ENCODE peak calls at places on chromosomes 2 and 18, in seven cellular contexts. Y, E, J, M, X, Q and I are unnamed samples.

GRCh38 chr18:23585007-23585871 is 1.1 kb downstream of the NPC1 start:
- DNase-seq in Y (no peak), Q (peak), E (peak), M (peak), X (peak), J (peak), I (no peak)

GRCh38 chr2:12330916-12331315 is 385.8 kb upstream of the TRIB2 start:
- DNase-seq in Q (peak), J (peak), Y (no peak), M (no peak), E (no peak), X (peak), I (no peak)

GRCh38 chr2:61277756-61278155 is 115.8 kb downstream of the C2orf74 start:
- DNase-seq in M (no peak), Y (no peak), J (no peak), X (no peak), Q (no peak), E (no peak), I (no peak)

GRCh38 chr2:233414273-233414654 is 60.0 kb downstream of the DGKD start:
- DNase-seq in M (no peak), E (no peak), J (peak), Y (no peak), X (peak), Q (peak), I (no peak)

GRCh38 chr2:205850611-205851010 is 168.3 kb downstream of the NRP2 start:
- DNase-seq in Q (no peak), Y (no peak), J (no peak), M (no peak), E (no peak), X (no peak), I (no peak)

GRCh38 chr2:231554748-231555545 is 24.7 kb upstream of the NMUR1 start:
- DNase-seq in J (peak), Y (peak), M (peak), X (peak), E (no peak), Q (no peak), I (no peak)

GRCh38 chr2:65955259-65955658 is 479.7 kb upstream of the MEIS1 start:
- DNase-seq in Q (no peak), Y (no peak), E (no peak), X (no peak), M (no peak), J (no peak), I (no peak)

GRCh38 chr2:122072666-122073065 is 317.2 kb downstream of the TSN start:
- DNase-seq in Y (no peak), X (peak), Q (peak), E (no peak), M (no peak), J (peak), I (no peak)

GRCh38 chr18:13112982-13113381 is 105.6 kb upstream of the LDLRAD4 start:
- DNase-seq in J (peak), M (no peak), E (peak), X (peak), Q (peak), Y (peak), I (no peak)

GRCh38 chr2:172836386-172837200 is 100.9 kb downstream of the RAPGEF4 start:
- DNase-seq in J (peak), E (no peak), Y (no peak), Q (peak), M (no peak), X (peak), I (no peak)

GRCh38 chr18:26574958-26575864 is 26.9 kb upstream of the KCTD1 start:
- DNase-seq in E (no peak), M (peak), Q (peak), X (peak), J (peak), Y (no peak), I (no peak)

GRCh38 chr2:126543081-126543480 is 112.9 kb upstream of the GYPC start:
- DNase-seq in M (no peak), J (peak), X (no peak), Y (no peak), Q (no peak), E (no peak), I (no peak)

GRCh38 chr2:159202568-159203071 is 83.9 kb downstream of the WDSUB1 start:
- DNase-seq in E (no peak), J (peak), Y (peak), M (peak), X (peak), Q (peak), I (no peak)

GRCh38 chr2:241774419-241775222 is 2.0 kb upstream of the GAL3ST2 start:
- DNase-seq in E (no peak), Q (peak), J (peak), M (peak), X (peak), Y (no peak), I (no peak)

GRCh38 chr2:111666160-111666559 is 217.8 kb downstream of the ANAPC1 start:
- DNase-seq in X (no peak), E (no peak), M (no peak), Q (no peak), J (no peak), Y (no peak), I (no peak)

GRCh38 chr2:108604196-108604595 is 69.9 kb downstream of the LIMS1 start:
- DNase-seq in X (no peak), J (peak), E (no peak), M (no peak), Q (no peak), Y (no peak), I (no peak)

GRCh38 chr2:163692611-163693482 is 43.0 kb downstream of the FIGN start:
- DNase-seq in Y (no peak), J (peak), M (no peak), X (no peak), E (no peak), Q (no peak), I (no peak)

GRCh38 chr2:69034845-69035244 is 21.9 kb downstream of the ANTXR1 start:
- DNase-seq in J (no peak), Y (no peak), E (no peak), X (no peak), Q (no peak), M (no peak), I (no peak)

GRCh38 chr2:8797682-8798081 is 39.7 kb downstream of the KIDINS220 start:
- DNase-seq in E (no peak), Y (no peak), Q (no peak), X (peak), J (peak), M (no peak), I (no peak)

GRCh38 chr2:241565413-241565812 is 6.9 kb downstream of the BOK start:
- DNase-seq in Q (no peak), E (no peak), Y (no peak), X (no peak), M (no peak), J (no peak), I (no peak)

GRCh38 chr2:221203846-221204245 is 368.3 kb downstream of the EPHA4 start:
- DNase-seq in M (no peak), Y (no peak), Q (no peak), X (no peak), J (no peak), E (no peak), I (no peak)

GRCh38 chr18:77250926-77251729 is 1.5 kb downstream of the GALR1 start:
- DNase-seq in E (no peak), M (no peak), Y (no peak), X (peak), J (peak), Q (no peak), I (no peak)

GRCh38 chr18:46155652-46156051 is 51.5 kb downstream of the HAUS1 start:
- DNase-seq in J (peak), X (peak), E (peak), Q (peak), M (no peak), Y (no peak), I (peak)
- H3K27ac ChIP-seq in J (peak), X (no peak), E (peak), Q (peak), M (no peak), Y (no peak), I (peak)

DNA sequence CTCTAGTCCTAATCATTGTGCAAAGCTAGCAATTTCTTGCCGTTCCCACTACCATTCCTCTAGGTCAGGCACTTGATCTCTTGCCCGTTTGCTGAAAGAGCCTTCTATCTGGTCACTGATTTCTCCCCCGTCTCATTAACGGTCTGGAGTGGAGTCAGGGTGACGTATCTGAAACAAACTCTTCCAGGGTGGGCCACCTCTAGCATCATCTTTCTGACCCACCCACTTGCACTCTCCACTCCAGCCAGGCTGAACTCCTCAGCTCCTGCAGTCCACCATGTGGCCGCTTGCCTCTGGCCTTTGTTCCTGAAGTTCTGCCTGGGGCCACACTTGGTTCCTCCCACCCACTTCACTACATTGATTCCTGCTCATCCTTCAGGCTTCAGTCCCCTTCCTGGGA is 13.3 kb downstream of the BCL2 start:
- DNase-seq in J (no peak), E (no peak), M (no peak), Q (no peak), Y (no peak), X (no peak), I (no peak)
- H3K27ac ChIP-seq in J (no peak), E (no peak), M (no peak), Q (no peak), Y (peak), X (no peak), I (no peak)

GRCh38 chr2:160493227-160494028 is at the start of gene RBMS1:
- DNase-seq in Q (peak), M (peak), X (peak), Y (peak), E (peak), J (peak), I (peak)

GRCh38 chr2:160490760-160491367 is 2.7 kb downstream of the RBMS1 start:
- DNase-seq in J (peak), E (no peak), X (no peak), Q (no peak), M (no peak), Y (no peak), I (no peak)

GRCh38 chr2:160492401-160493226 is 993 bp downstream of the RBMS1 start:
- DNase-seq in Q (peak), E (peak), J (peak), Y (peak), M (peak), X (peak), I (peak)

GRCh38 chr2:160494243-160494642 is 636 bp upstream of the RBMS1 start:
- DNase-seq in X (peak), Q (peak), J (peak), E (no peak), M (no peak), Y (no peak), I (no peak)

DNA sequence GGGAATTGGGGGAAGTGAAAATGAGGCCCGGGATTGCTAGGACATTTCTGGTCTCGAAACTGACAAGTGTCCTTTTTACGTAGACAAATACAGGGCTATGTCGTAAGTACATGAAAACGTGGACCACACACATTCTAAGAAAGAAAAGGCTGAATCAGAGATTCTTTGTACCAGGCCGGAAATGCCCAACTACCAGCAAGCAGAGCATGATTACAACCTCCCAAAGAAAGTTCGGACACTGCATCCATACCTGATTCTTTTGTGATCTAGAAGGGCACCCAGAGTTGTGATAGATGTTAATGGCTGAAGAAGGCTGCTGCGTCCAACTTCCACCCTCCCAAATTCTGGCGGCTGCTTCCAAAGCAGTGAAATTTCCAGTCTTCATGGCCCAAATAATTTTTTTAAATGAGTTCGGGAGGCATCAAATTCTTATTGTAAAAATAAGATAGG is 1.7 kb downstream of the RBMS1 start:
- DNase-seq in X (peak), E (no peak), J (peak), M (no peak), Y (no peak), Q (peak), I (no peak)
- H3K27ac ChIP-seq in X (peak), E (peak), J (peak), M (peak), Y (peak), Q (peak), I (peak)

DNA sequence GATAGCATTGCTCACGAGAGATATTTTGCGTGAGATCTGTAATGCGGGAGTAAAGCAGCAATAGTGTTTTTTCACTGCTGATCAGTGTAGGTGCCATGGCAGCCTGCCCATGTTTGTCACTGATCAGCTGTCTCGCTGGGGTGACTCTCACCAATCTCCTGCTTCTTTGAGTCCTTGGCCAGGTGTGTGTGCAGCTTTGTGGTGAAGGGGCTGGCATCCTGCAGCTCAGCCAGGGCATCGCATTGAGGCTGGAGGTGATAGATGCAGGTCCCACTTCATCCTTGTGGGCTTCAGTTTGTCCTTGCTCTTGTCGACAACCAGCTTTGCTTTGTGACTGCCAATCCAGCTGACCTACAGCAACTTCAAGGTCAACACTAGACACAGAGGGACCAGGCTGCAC is 258.3 kb upstream of the CXCR4 start:
- DNase-seq in M (no peak), X (no peak), Q (no peak), J (no peak), Y (no peak), E (peak), I (no peak)
- H3K27ac ChIP-seq in M (no peak), X (no peak), Q (no peak), J (no peak), Y (no peak), E (peak), I (no peak)

DNA sequence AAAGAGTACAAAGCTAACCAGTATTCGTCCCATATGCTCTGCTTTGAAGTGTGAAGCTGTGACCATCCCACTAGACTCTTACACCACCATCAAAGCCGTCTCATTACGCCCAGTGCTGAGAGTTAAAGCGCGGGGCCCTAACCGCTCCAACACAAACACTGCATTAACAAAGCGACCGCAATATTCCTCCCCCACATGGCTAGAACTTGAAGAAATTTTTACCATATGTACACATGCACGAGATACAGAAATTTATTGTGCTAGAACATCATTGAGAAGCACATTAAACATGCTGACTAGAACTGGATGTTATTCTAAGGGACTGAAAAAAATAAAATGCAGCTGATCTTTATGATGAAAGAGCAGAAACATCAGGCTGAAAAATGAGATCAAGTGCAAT is 20.5 kb downstream of the FTCDNL1 start:
- DNase-seq in M (no peak), Y (no peak), J (no peak), Q (no peak), E (no peak), X (no peak), I (no peak)
- H3K27ac ChIP-seq in M (no peak), Y (no peak), J (no peak), Q (no peak), E (no peak), X (no peak), I (no peak)

GRCh38 chr18:6428851-6429395 is 14.2 kb upstream of the L3MBTL4 start:
- DNase-seq in J (no peak), Y (no peak), Q (no peak), X (no peak), M (no peak), E (no peak), I (no peak)
- H3K27ac ChIP-seq in J (no peak), Y (no peak), Q (no peak), X (no peak), M (no peak), E (no peak), I (no peak)

GRCh38 chr2:162312853-162313252 is 5.6 kb downstream of the IFIH1 start:
- DNase-seq in J (no peak), Q (no peak), M (no peak), X (no peak), Y (no peak), E (no peak), I (no peak)

GRCh38 chr2:162316590-162316989 is 1.9 kb downstream of the IFIH1 start:
- DNase-seq in J (no peak), X (no peak), Q (no peak), Y (no peak), M (no peak), E (no peak), I (no peak)

GRCh38 chr2:162317058-162317742 is 1.3 kb downstream of the IFIH1 start:
- DNase-seq in X (no peak), Y (no peak), E (no peak), M (no peak), Q (no peak), J (no peak), I (no peak)

GRCh38 chr2:162317910-162318279 is 589 bp downstream of the IFIH1 start:
- DNase-seq in Y (peak), E (peak), Q (no peak), X (peak), J (peak), M (peak), I (peak)

DNA sequence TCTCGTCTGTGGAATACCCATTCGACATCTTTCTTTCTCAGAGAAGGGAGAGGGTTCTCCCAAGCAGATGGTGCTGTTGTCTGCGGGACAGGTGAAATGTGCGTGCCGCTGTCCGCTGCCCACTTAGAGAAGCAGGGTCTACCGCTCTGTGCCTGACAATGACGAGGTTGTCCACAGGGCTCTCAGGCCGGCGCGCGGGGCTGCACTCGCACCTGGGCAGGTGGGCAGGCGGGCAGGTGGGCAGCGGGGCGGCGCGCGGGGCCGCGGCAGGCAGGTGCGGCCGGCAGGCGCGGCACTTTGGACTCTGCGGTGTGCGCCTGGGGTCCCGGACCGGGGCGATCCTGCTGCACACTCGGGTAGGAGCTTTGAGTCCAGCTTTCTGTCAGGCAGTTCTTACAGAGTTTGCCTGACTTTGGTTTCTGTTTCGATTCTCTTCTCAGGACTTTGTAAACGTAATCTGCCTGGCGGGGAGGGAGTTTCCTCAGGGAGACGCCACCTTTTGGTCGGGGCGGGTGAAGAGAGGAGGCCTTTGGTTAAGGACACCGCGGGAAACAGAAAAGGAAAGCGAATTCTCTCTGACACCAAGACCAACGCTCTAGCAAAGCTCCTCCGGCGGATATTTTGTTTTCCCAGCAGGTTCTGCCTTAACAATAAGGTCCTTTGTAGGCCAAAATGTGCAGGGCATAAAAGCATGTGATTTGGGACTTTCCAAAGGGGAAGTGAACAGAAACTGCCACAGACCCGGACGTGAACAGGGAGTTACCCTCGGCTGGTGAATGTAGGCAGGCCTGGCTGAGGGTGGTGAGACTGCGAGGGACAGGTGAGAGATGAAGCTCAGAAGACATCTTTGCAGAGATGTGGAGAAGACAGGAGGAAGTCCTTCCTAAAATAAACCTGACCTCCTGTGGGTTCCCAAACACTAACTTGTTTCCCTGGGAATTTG is at the start of gene IFIH1:
- DNase-seq in Y (peak), J (peak), E (peak), X (peak), M (peak), Q (peak), I (peak)
- H3K27ac ChIP-seq in Y (peak), J (peak), E (peak), X (no peak), M (peak), Q (peak), I (peak)

GRCh38 chr2:171320208-171320621 is 113.6 kb downstream of the METTL8 start:
- DNase-seq in E (no peak), M (no peak), X (no peak), J (no peak), Q (no peak), Y (no peak), I (no peak)

GRCh38 chr2:171316755-171317337 is 116.9 kb downstream of the METTL8 start:
- DNase-seq in E (no peak), Y (no peak), Q (no peak), X (no peak), J (no peak), M (no peak), I (no peak)

GRCh38 chr2:171317492-171318125 is 116.2 kb downstream of the METTL8 start:
- DNase-seq in E (no peak), J (no peak), Q (peak), Y (no peak), M (no peak), X (no peak), I (no peak)

GRCh38 chr2:171319164-171319810 is 114.5 kb downstream of the METTL8 start:
- DNase-seq in M (no peak), Y (no peak), J (peak), Q (peak), E (peak), X (peak), I (peak)

DNA sequence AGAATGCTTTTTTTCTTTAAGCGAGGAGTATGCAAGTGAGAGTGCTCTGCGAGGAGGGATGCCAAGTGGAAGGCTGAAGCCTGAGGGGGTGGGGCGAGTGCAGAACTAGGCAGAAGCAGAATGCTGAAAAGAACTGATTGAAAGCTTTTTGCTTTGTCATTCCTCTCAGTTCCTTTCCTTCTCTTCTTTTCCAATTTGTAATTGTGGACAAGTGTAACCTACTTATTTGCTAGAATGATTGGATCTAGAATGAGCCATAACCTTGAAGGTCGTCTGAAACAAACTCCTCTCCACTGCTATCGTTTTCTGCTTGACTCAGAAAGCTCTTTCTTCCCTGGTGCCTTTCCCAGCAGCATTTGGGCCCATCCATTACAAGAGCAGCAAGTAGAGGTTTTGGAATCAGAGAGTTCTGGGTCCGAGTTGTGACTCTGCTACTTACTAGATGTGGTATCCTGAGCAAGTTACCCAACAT is 115.3 kb downstream of the METTL8 start:
- DNase-seq in Y (no peak), M (no peak), E (no peak), X (peak), J (peak), Q (peak), I (no peak)
- H3K27ac ChIP-seq in Y (no peak), M (no peak), E (no peak), X (no peak), J (no peak), Q (no peak), I (no peak)

GRCh38 chr18:3129053-3129864 is 90.5 kb downstream of the MYOM1 start:
- DNase-seq in J (peak), Q (peak), X (peak), E (peak), Y (peak), M (peak), I (peak)
- H3K27ac ChIP-seq in J (no peak), Q (no peak), X (no peak), E (no peak), Y (no peak), M (peak), I (no peak)